ENCODE peak calls at places on chromosome X, in ten cellular contexts. One of them, this sample, is unnamed.
A peak's percentile ranks its signal among the peaks of the same experiment; 100 is the strongest.

GRCh38 chrX:129641941-129642340 is 12.8 kb downstream of the APLN start:
- DNase-seq in activated naive CD4-positive, alpha-beta T cell treated with anti-CD3 and anti-CD28 coated beads, Interleukin-2, amount 50 U/mL, for 72 hours: no peak
- DNase-seq in kidney glomerular epithelial cell: no peak
- DNase-seq in T-helper 1 cell: no peak
- DNase-seq in progenitor cell of endocrine pancreas: no peak
- DNase-seq in thoracic aorta: no peak
- DNase-seq in astrocyte of the hippocampus: peak; percentile 16
- DNase-seq in NCI-H187: no peak
- DNase-seq in activated CD4-positive, alpha-beta T cell treated with anti-CD3 and anti-CD28 coated beads for 4 hours: no peak
- DNase-seq in posterior vena cava: no peak
- DNase-seq in this sample: peak; percentile 6

GRCh38 chrX:116490091-116490490 is 27.3 kb upstream of the CT83 start:
- DNase-seq in NCI-H187: no peak
- DNase-seq in progenitor cell of endocrine pancreas: no peak
- DNase-seq in activated CD4-positive, alpha-beta T cell treated with anti-CD3 and anti-CD28 coated beads for 4 hours: no peak
- DNase-seq in posterior vena cava: no peak
- DNase-seq in astrocyte of the hippocampus: no peak
- DNase-seq in T-helper 1 cell: no peak
- DNase-seq in thoracic aorta: no peak
- DNase-seq in kidney glomerular epithelial cell: no peak
- DNase-seq in activated naive CD4-positive, alpha-beta T cell treated with anti-CD3 and anti-CD28 coated beads, Interleukin-2, amount 50 U/mL, for 72 hours: no peak
- DNase-seq in this sample: no peak

GRCh38 chrX:24355095-24355494 is 5.3 kb upstream of the SUPT20HL1 start:
- DNase-seq in astrocyte of the hippocampus: no peak
- DNase-seq in progenitor cell of endocrine pancreas: no peak
- DNase-seq in activated naive CD4-positive, alpha-beta T cell treated with anti-CD3 and anti-CD28 coated beads, Interleukin-2, amount 50 U/mL, for 72 hours: no peak
- DNase-seq in activated CD4-positive, alpha-beta T cell treated with anti-CD3 and anti-CD28 coated beads for 4 hours: no peak
- DNase-seq in T-helper 1 cell: no peak
- DNase-seq in posterior vena cava: no peak
- DNase-seq in NCI-H187: no peak
- DNase-seq in thoracic aorta: no peak
- DNase-seq in kidney glomerular epithelial cell: no peak
- DNase-seq in this sample: no peak

GRCh38 chrX:14064632-14065432 is 35.1 kb upstream of the GEMIN8 start:
- DNase-seq in astrocyte of the hippocampus: peak; percentile 5
- DNase-seq in posterior vena cava: no peak
- DNase-seq in progenitor cell of endocrine pancreas: no peak
- DNase-seq in activated naive CD4-positive, alpha-beta T cell treated with anti-CD3 and anti-CD28 coated beads, Interleukin-2, amount 50 U/mL, for 72 hours: no peak
- DNase-seq in activated CD4-positive, alpha-beta T cell treated with anti-CD3 and anti-CD28 coated beads for 4 hours: no peak
- DNase-seq in T-helper 1 cell: no peak
- DNase-seq in thoracic aorta: no peak
- DNase-seq in kidney glomerular epithelial cell: no peak
- DNase-seq in NCI-H187: no peak
- DNase-seq in this sample: no peak

GRCh38 chrX:75278991-75279390 is 5.1 kb downstream of the UPRT start:
- DNase-seq in astrocyte of the hippocampus: peak; percentile 45
- DNase-seq in activated CD4-positive, alpha-beta T cell treated with anti-CD3 and anti-CD28 coated beads for 4 hours: no peak
- DNase-seq in progenitor cell of endocrine pancreas: no peak
- DNase-seq in NCI-H187: no peak
- DNase-seq in posterior vena cava: no peak
- DNase-seq in T-helper 1 cell: no peak
- DNase-seq in kidney glomerular epithelial cell: no peak
- DNase-seq in activated naive CD4-positive, alpha-beta T cell treated with anti-CD3 and anti-CD28 coated beads, Interleukin-2, amount 50 U/mL, for 72 hours: no peak
- DNase-seq in thoracic aorta: no peak
- DNase-seq in this sample: no peak

GRCh38 chrX:118550792-118551191 is 55.2 kb downstream of the DOCK11 start:
- DNase-seq in kidney glomerular epithelial cell: no peak
- DNase-seq in thoracic aorta: no peak
- DNase-seq in astrocyte of the hippocampus: no peak
- DNase-seq in progenitor cell of endocrine pancreas: no peak
- DNase-seq in activated CD4-positive, alpha-beta T cell treated with anti-CD3 and anti-CD28 coated beads for 4 hours: no peak
- DNase-seq in T-helper 1 cell: no peak
- DNase-seq in activated naive CD4-positive, alpha-beta T cell treated with anti-CD3 and anti-CD28 coated beads, Interleukin-2, amount 50 U/mL, for 72 hours: no peak
- DNase-seq in NCI-H187: no peak
- DNase-seq in posterior vena cava: no peak
- DNase-seq in this sample: no peak

GRCh38 chrX:106177106-106177981 is 9.2 kb downstream of the PWWP3B start:
- DNase-seq in kidney glomerular epithelial cell: no peak
- DNase-seq in astrocyte of the hippocampus: peak; percentile 63
- DNase-seq in NCI-H187: peak; percentile 37
- DNase-seq in T-helper 1 cell: no peak
- DNase-seq in progenitor cell of endocrine pancreas: no peak
- DNase-seq in thoracic aorta: no peak
- DNase-seq in posterior vena cava: no peak
- DNase-seq in activated naive CD4-positive, alpha-beta T cell treated with anti-CD3 and anti-CD28 coated beads, Interleukin-2, amount 50 U/mL, for 72 hours: no peak
- DNase-seq in activated CD4-positive, alpha-beta T cell treated with anti-CD3 and anti-CD28 coated beads for 4 hours: no peak
- DNase-seq in this sample: peak; percentile 0

GRCh38 chrX:18677140-18677834 is 5.4 kb upstream of the RS1 start:
- DNase-seq in kidney glomerular epithelial cell: no peak
- DNase-seq in T-helper 1 cell: no peak
- DNase-seq in activated naive CD4-positive, alpha-beta T cell treated with anti-CD3 and anti-CD28 coated beads, Interleukin-2, amount 50 U/mL, for 72 hours: no peak
- DNase-seq in posterior vena cava: no peak
- DNase-seq in NCI-H187: no peak
- DNase-seq in activated CD4-positive, alpha-beta T cell treated with anti-CD3 and anti-CD28 coated beads for 4 hours: no peak
- DNase-seq in thoracic aorta: no peak
- DNase-seq in progenitor cell of endocrine pancreas: no peak
- DNase-seq in astrocyte of the hippocampus: no peak
- DNase-seq in this sample: no peak

GRCh38 chrX:53050841-53051240 is 2.3 kb downstream of the GPR173 start:
- DNase-seq in kidney glomerular epithelial cell: no peak
- DNase-seq in NCI-H187: no peak
- DNase-seq in progenitor cell of endocrine pancreas: no peak
- DNase-seq in posterior vena cava: no peak
- DNase-seq in astrocyte of the hippocampus: peak; percentile 58
- DNase-seq in activated CD4-positive, alpha-beta T cell treated with anti-CD3 and anti-CD28 coated beads for 4 hours: no peak
- DNase-seq in T-helper 1 cell: no peak
- DNase-seq in activated naive CD4-positive, alpha-beta T cell treated with anti-CD3 and anti-CD28 coated beads, Interleukin-2, amount 50 U/mL, for 72 hours: no peak
- DNase-seq in thoracic aorta: no peak
- DNase-seq in this sample: no peak

GRCh38 chrX:623599-624323 is 6.8 kb upstream of the SHOX start:
- DNase-seq in astrocyte of the hippocampus: no peak
- DNase-seq in NCI-H187: no peak
- DNase-seq in activated naive CD4-positive, alpha-beta T cell treated with anti-CD3 and anti-CD28 coated beads, Interleukin-2, amount 50 U/mL, for 72 hours: no peak
- DNase-seq in thoracic aorta: no peak
- DNase-seq in posterior vena cava: peak; percentile 64
- DNase-seq in kidney glomerular epithelial cell: no peak
- DNase-seq in activated CD4-positive, alpha-beta T cell treated with anti-CD3 and anti-CD28 coated beads for 4 hours: no peak
- DNase-seq in T-helper 1 cell: no peak
- DNase-seq in progenitor cell of endocrine pancreas: no peak
- DNase-seq in this sample: no peak

GRCh38 chrX:12419591-12419990 is 281.3 kb downstream of the FRMPD4 start:
- DNase-seq in NCI-H187: no peak
- DNase-seq in kidney glomerular epithelial cell: no peak
- DNase-seq in progenitor cell of endocrine pancreas: no peak
- DNase-seq in posterior vena cava: no peak
- DNase-seq in T-helper 1 cell: no peak
- DNase-seq in astrocyte of the hippocampus: no peak
- DNase-seq in thoracic aorta: no peak
- DNase-seq in activated naive CD4-positive, alpha-beta T cell treated with anti-CD3 and anti-CD28 coated beads, Interleukin-2, amount 50 U/mL, for 72 hours: no peak
- DNase-seq in activated CD4-positive, alpha-beta T cell treated with anti-CD3 and anti-CD28 coated beads for 4 hours: no peak
- DNase-seq in this sample: no peak

GRCh38 chrX:130174051-130174704 is 2.4 kb downstream of the RAB33A start:
- DNase-seq in posterior vena cava: peak; percentile 84
- DNase-seq in NCI-H187: no peak
- DNase-seq in kidney glomerular epithelial cell: no peak
- DNase-seq in activated CD4-positive, alpha-beta T cell treated with anti-CD3 and anti-CD28 coated beads for 4 hours: no peak
- DNase-seq in progenitor cell of endocrine pancreas: no peak
- DNase-seq in thoracic aorta: peak; percentile 5
- DNase-seq in astrocyte of the hippocampus: peak; percentile 45
- DNase-seq in T-helper 1 cell: no peak
- DNase-seq in activated naive CD4-positive, alpha-beta T cell treated with anti-CD3 and anti-CD28 coated beads, Interleukin-2, amount 50 U/mL, for 72 hours: no peak
- DNase-seq in this sample: peak; percentile 36

GRCh38 chrX:100090931-100091330 is 319.1 kb downstream of the PCDH19 start:
- DNase-seq in thoracic aorta: no peak
- DNase-seq in activated CD4-positive, alpha-beta T cell treated with anti-CD3 and anti-CD28 coated beads for 4 hours: no peak
- DNase-seq in kidney glomerular epithelial cell: no peak
- DNase-seq in T-helper 1 cell: no peak
- DNase-seq in progenitor cell of endocrine pancreas: no peak
- DNase-seq in astrocyte of the hippocampus: peak; percentile 50
- DNase-seq in NCI-H187: no peak
- DNase-seq in activated naive CD4-positive, alpha-beta T cell treated with anti-CD3 and anti-CD28 coated beads, Interleukin-2, amount 50 U/mL, for 72 hours: no peak
- DNase-seq in posterior vena cava: peak; percentile 36
- DNase-seq in this sample: no peak

GRCh38 chrX:85309717-85310116 is 65.9 kb downstream of the ZNF711 start:
- DNase-seq in thoracic aorta: no peak
- DNase-seq in kidney glomerular epithelial cell: no peak
- DNase-seq in activated CD4-positive, alpha-beta T cell treated with anti-CD3 and anti-CD28 coated beads for 4 hours: no peak
- DNase-seq in NCI-H187: no peak
- DNase-seq in progenitor cell of endocrine pancreas: no peak
- DNase-seq in activated naive CD4-positive, alpha-beta T cell treated with anti-CD3 and anti-CD28 coated beads, Interleukin-2, amount 50 U/mL, for 72 hours: no peak
- DNase-seq in T-helper 1 cell: no peak
- DNase-seq in posterior vena cava: no peak
- DNase-seq in astrocyte of the hippocampus: no peak
- DNase-seq in this sample: no peak

GRCh38 chrX:72050011-72050410 is 81.7 kb downstream of the RTL5 start:
- DNase-seq in posterior vena cava: no peak
- DNase-seq in activated CD4-positive, alpha-beta T cell treated with anti-CD3 and anti-CD28 coated beads for 4 hours: no peak
- DNase-seq in T-helper 1 cell: no peak
- DNase-seq in activated naive CD4-positive, alpha-beta T cell treated with anti-CD3 and anti-CD28 coated beads, Interleukin-2, amount 50 U/mL, for 72 hours: no peak
- DNase-seq in astrocyte of the hippocampus: no peak
- DNase-seq in thoracic aorta: no peak
- DNase-seq in NCI-H187: no peak
- DNase-seq in progenitor cell of endocrine pancreas: no peak
- DNase-seq in kidney glomerular epithelial cell: no peak
- DNase-seq in this sample: no peak

GRCh38 chrX:22165732-22166457 is 106.8 kb upstream of the CBLL2 start:
- DNase-seq in thoracic aorta: no peak
- DNase-seq in NCI-H187: no peak
- DNase-seq in astrocyte of the hippocampus: no peak
- DNase-seq in activated CD4-positive, alpha-beta T cell treated with anti-CD3 and anti-CD28 coated beads for 4 hours: no peak
- DNase-seq in posterior vena cava: no peak
- DNase-seq in T-helper 1 cell: no peak
- DNase-seq in progenitor cell of endocrine pancreas: no peak
- DNase-seq in kidney glomerular epithelial cell: no peak
- DNase-seq in activated naive CD4-positive, alpha-beta T cell treated with anti-CD3 and anti-CD28 coated beads, Interleukin-2, amount 50 U/mL, for 72 hours: no peak
- DNase-seq in this sample: no peak

GRCh38 chrX:129495941-129496340 is 27.3 kb downstream of the SMARCA1 start:
- DNase-seq in activated naive CD4-positive, alpha-beta T cell treated with anti-CD3 and anti-CD28 coated beads, Interleukin-2, amount 50 U/mL, for 72 hours: no peak
- DNase-seq in kidney glomerular epithelial cell: no peak
- DNase-seq in activated CD4-positive, alpha-beta T cell treated with anti-CD3 and anti-CD28 coated beads for 4 hours: no peak
- DNase-seq in progenitor cell of endocrine pancreas: no peak
- DNase-seq in NCI-H187: no peak
- DNase-seq in posterior vena cava: no peak
- DNase-seq in astrocyte of the hippocampus: no peak
- DNase-seq in T-helper 1 cell: no peak
- DNase-seq in thoracic aorta: no peak
- DNase-seq in this sample: no peak